ENCODE peak calls at places on chromosomes 5 and 9, in seven cellular contexts. Q, U, S, A, R, M and J are unnamed samples.

GRCh38 chr5:50886657-50887056 is 220.2 kb downstream of the PARP8 start:
- DNase-seq in Q (no peak), U (no peak), S (no peak), A (no peak), R (no peak), M (no peak), J (no peak)

GRCh38 chr5:109688647-109688998 is 1.1 kb upstream of the MAN2A1 start:
- DNase-seq in Q (peak; percentile 74), U (peak; percentile 35), S (peak; percentile 48), A (no peak), R (peak; percentile 55), M (peak; percentile 31), J (no peak)

GRCh38 chr5:148381906-148382305 is 1.9 kb upstream of the FBXO38 start:
- DNase-seq in Q (peak; percentile 3), U (no peak), S (no peak), A (no peak), R (no peak), M (no peak), J (no peak)

GRCh38 chr5:117486879-117487391 is 912.3 kb upstream of the SEMA6A start:
- DNase-seq in Q (no peak), U (no peak), S (peak; percentile 43), A (no peak), R (no peak), M (no peak), J (no peak)

GRCh38 chr5:59458966-59459729 is 434.4 kb downstream of the PDE4D start:
- DNase-seq in Q (no peak), U (no peak), S (no peak), A (no peak), R (no peak), M (no peak), J (no peak)

GRCh38 chr5:53476531-53477480 is 3.6 kb upstream of the FST start:
- DNase-seq in Q (peak; percentile 99), U (no peak), S (no peak), A (no peak), R (no peak), M (no peak), J (no peak)

GRCh38 chr9:113631811-113632665 is 168.5 kb downstream of the RGS3 start:
- DNase-seq in Q (no peak), U (no peak), S (no peak), A (no peak), R (no peak), M (no peak), J (no peak)

GRCh38 chr9:16074962-16075361 is 522.1 kb downstream of the CCDC171 start:
- DNase-seq in Q (no peak), U (no peak), S (no peak), A (no peak), R (no peak), M (no peak), J (no peak)

GRCh38 chr5:31614147-31615030 is 24.5 kb upstream of the PDZD2 start:
- DNase-seq in Q (no peak), U (no peak), S (no peak), A (no peak), R (no peak), M (no peak), J (no peak)

GRCh38 chr9:125894566-125894965 is 147.4 kb downstream of the PBX3 start:
- DNase-seq in Q (no peak), U (no peak), S (no peak), A (no peak), R (no peak), M (no peak), J (no peak)

GRCh38 chr9:14380061-14380836 is 66.3 kb upstream of the NFIB start:
- DNase-seq in Q (no peak), U (no peak), S (no peak), A (no peak), R (no peak), M (no peak), J (no peak)

DNA sequence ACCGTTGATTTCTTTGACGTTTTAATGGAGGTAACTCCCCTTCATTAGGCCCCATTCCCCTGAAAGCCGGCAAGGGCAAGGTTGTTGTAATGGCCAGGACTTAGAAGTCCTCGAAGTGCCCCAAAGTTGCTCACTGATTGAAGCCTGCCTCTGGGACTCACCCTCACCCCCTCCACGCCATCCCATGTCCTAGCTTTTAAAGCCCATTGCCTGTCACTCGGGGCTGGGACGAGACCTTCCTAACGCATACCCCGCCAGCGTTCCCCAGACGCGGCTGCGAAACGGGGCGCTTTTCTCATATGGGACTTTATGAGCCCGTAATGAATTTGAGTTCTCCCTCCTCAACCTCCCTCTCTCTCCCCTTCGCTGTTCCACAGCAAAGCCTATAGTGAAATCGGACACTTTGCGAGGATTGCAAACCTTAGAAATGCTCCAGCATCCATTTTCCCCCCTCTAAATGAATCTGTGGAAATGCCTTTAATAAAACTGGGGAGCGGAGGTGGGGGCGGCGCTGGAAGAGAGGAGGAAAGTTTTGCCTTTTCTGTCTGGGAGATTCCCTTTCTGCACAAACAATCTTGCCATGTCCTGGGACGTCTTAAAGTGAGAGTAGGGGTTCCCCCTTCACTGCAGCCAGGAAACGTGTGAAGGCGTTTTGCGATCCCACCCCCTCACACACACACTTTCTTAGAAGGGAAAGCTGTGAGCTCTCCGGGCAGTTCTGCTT is 1.5 kb downstream of the PAPPA start:
- DNase-seq in Q (no peak), U (no peak), S (no peak), A (peak; percentile 39), R (peak; percentile 56), M (no peak), J (no peak)
- H3K4me3 ChIP-seq in Q (no peak overlapping the region), U (no peak overlapping the region), S (no peak overlapping the region), A (peak overlapping the region; percentile 75), R (peak overlapping the region; percentile 49), M (no peak overlapping the region), J (peak overlapping the region; percentile 86)

GRCh38 chr9:136403915-136404800 is 4.2 kb upstream of the SNAPC4 start:
- DNase-seq in Q (no peak), U (peak; percentile 46), S (no peak), A (no peak), R (no peak), M (no peak), J (no peak)
- TF ChIP-seq YY1 in Q (no peak), U (no peak), S (no peak), A (no peak), R (no peak), M (no peak), J (no peak)

DNA sequence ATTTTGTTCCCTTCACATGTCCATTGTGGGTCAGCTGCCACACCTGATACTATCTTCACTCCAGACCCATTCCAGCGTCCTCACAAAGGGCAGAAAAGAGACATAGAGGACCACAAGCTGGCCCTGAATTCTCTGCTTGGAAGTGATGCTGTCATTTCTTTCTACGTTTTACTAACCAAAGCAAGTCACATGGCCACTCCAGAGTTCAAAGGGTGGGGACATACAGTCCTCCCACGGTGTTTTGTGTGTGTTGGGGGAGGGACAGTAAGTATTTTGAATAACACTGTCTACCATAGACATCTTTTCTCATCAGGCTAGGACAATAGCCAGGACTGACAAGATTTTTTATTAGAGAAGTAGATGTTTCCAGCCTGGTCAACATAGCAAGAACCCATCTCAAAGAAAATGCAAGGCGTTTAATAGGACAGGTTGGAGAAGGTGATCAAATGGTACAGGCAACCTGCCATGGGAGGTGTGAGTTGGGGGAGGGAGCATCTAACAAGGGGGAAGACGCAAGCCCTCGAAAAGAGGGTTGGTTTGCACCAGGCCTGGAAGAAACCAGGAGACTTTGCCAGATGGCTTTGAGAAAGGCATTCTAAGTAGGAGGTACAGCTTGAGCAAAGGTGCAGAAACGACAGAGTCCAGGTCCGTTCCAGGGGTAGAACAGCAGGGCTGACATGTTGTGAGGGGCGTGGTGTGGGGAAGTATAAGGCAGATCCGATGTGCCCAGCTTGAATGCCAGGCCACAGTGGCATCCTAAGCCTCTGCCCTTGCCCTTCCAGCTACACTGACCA is 11.3 kb upstream of the GLIPR2 start:
- DNase-seq in Q (no peak), U (no peak), S (no peak), A (no peak), R (no peak), M (no peak), J (no peak)
- H3K4me3 ChIP-seq in Q (no peak overlapping the region), U (no peak overlapping the region), S (no peak overlapping the region), A (no peak overlapping the region), R (no peak overlapping the region), M (no peak overlapping the region), J (no peak overlapping the region)

GRCh38 chr9:137422668-137423000 is 328 bp downstream of the EXD3 start:
- DNase-seq in Q (no peak), U (no peak), S (no peak), A (peak; percentile 79), R (peak; percentile 75), M (peak; percentile 75), J (no peak)
- TF ChIP-seq YY1 in Q (no peak), U (no peak), S (no peak), A (no peak), R (no peak), M (no peak), J (no peak)

GRCh38 chr5:127293373-127293772 is 2.8 kb downstream of the MEGF10 start:
- DNase-seq in Q (no peak), U (no peak), S (no peak), A (no peak), R (no peak), M (no peak), J (no peak)
- H3K4me3 ChIP-seq in Q (no peak overlapping the region), U (no peak overlapping the region), S (no peak overlapping the region), A (no peak overlapping the region), R (no peak overlapping the region), M (no peak overlapping the region), J (no peak overlapping the region)

GRCh38 chr5:139295692-139296091 is 2.2 kb downstream of the MATR3 start:
- DNase-seq in Q (no peak), U (no peak), S (no peak), A (no peak), R (peak; percentile 47), M (no peak), J (no peak)

GRCh38 chr5:139293504-139294371 is at the start of gene MATR3:
- DNase-seq in Q (peak; percentile 89), U (peak; percentile 74), S (peak; percentile 91), A (peak; percentile 97), R (peak; percentile 95), M (peak; percentile 93), J (peak; percentile 87)

GRCh38 chr5:139294372-139295165 is 1.0 kb downstream of the MATR3 start:
- DNase-seq in Q (peak; percentile 56), U (no peak), S (peak; percentile 65), A (peak; percentile 73), R (peak; percentile 70), M (peak; percentile 32), J (no peak)

GRCh38 chr5:139291051-139291450 is 2.5 kb upstream of the MATR3 start:
- DNase-seq in Q (no peak), U (no peak), S (no peak), A (no peak), R (no peak), M (no peak), J (no peak)

DNA sequence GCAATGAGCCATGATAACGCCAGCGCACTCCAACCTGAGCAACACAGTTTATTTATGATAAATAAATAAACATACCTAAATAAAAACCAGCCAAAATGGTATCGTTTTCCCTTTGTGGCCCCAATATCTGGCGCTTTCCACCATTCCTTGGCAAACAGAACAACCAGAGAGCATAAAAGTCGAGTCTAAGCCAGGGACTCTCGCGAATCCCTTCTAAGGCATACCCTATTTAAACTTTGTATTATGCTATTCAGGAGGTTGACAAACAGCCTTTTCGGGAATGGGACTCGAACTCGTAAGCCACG is 389 bp upstream of the MATR3 start:
- DNase-seq in Q (no peak), U (no peak), S (no peak), A (no peak), R (no peak), M (no peak), J (no peak)
- TF ChIP-seq YY1 in Q (no peak), U (no peak), S (no peak), A (no peak), R (no peak), M (no peak), J (no peak)